ENCODE peak calls at places on chromosome 4, in four cellular contexts. F is PC-3, K is pancreas, Q is iPS DF 6.9. B is an unnamed sample.

GRCh38 chr4:94895081-94895480 is 137.3 kb downstream of the BMPR1B start:
- DNase-seq in F (no peak), Q (no peak), K (no peak), B (no peak)

GRCh38 chr4:69493515-69493914 is 2.2 kb downstream of the UGT2B4 start:
- DNase-seq in F (no peak), Q (no peak), K (no peak), B (no peak)

GRCh38 chr4:30720021-30720655 is at the start of gene PCDH7:
- DNase-seq in K (peak; percentile 41), Q (no peak), F (peak; percentile 36), B (peak; percentile 28)

GRCh38 chr4:144572660-144573059 is 73.3 kb upstream of the HHIP start:
- DNase-seq in K (peak; percentile 35), F (no peak), Q (no peak), B (no peak)

GRCh38 chr4:97952763-97953162 is 190.5 kb downstream of the STPG2 start:
- DNase-seq in F (no peak), Q (no peak), K (no peak), B (no peak)

GRCh38 chr4:185721949-185722316 is 90.1 kb downstream of the SORBS2 start:
- DNase-seq in K (no peak), F (peak; percentile 7), Q (no peak), B (peak; percentile 58)

GRCh38 chr4:111601671-111602070 is 543.6 kb upstream of the FAM241A start:
- DNase-seq in F (peak; percentile 35), K (no peak), Q (no peak), B (no peak)

GRCh38 chr4:815464-816146 is 10.3 kb downstream of the CPLX1 start:
- DNase-seq in Q (no peak), K (no peak), F (no peak), B (no peak)

GRCh38 chr4:56129431-56129861 is 180.7 kb downstream of the CEP135 start:
- DNase-seq in K (no peak), Q (peak; percentile 60), F (peak; percentile 68), B (no peak)

GRCh38 chr4:22093126-22093525 is 144.6 kb upstream of the KCNIP4 start:
- DNase-seq in K (no peak), Q (no peak), F (no peak), B (no peak)

GRCh38 chr4:183253451-183253850 is 66.6 kb downstream of the CLDN22 start:
- DNase-seq in Q (no peak), F (no peak), K (no peak), B (no peak)

GRCh38 chr4:156581693-156582092 is 389.9 kb downstream of the PDGFC start:
- DNase-seq in Q (no peak), F (peak; percentile 25), K (no peak), B (no peak)

GRCh38 chr4:156584100-156584499 is 387.5 kb downstream of the PDGFC start:
- DNase-seq in K (no peak), F (peak; percentile 76), Q (no peak), B (no peak)

GRCh38 chr4:156578713-156579112 is 392.9 kb downstream of the PDGFC start:
- DNase-seq in F (peak; percentile 16), Q (no peak), K (no peak), B (no peak)

GRCh38 chr4:156583265-156583664 is 388.3 kb downstream of the PDGFC start:
- DNase-seq in K (no peak), F (peak; percentile 38), Q (no peak), B (no peak)

GRCh38 chr4:156581282-156581681 is 390.3 kb downstream of the PDGFC start:
- DNase-seq in Q (no peak), F (no peak), K (no peak), B (no peak)
- H3K27ac ChIP-seq in Q (no peak overlapping the region), F (no peak overlapping the region), K (peak overlapping the region; percentile 1), B (no peak overlapping the region)

DNA sequence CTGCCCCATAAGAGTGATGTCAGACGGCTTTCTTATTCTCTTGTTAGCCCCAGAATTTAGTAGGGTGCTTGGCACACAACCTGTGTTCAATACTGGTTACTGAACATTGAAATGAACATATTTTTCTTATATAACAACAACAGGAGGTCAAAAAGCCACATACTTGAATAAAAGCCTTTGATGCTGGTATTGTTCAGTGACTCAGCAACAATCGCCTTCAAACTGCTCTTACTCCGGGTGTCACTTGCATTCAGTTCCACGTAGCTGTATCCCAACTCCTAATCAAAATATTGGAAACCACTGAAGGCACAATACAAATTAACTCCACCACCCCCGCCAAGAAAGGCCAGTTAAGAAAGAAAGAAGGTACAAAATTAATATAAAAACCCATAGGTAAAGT is 61.5 kb downstream of the RFC1 start:
- DNase-seq in Q (no peak), F (no peak), K (no peak), B (peak; percentile 42)
- H3K36me3 ChIP-seq in Q (peaks cover 13% of the 10 kb centered on the region), F (peaks cover 33% of the 10 kb centered on the region), K (peaks cover 3% of the 10 kb centered on the region), B (peaks cover 18% of the 10 kb centered on the region)

DNA sequence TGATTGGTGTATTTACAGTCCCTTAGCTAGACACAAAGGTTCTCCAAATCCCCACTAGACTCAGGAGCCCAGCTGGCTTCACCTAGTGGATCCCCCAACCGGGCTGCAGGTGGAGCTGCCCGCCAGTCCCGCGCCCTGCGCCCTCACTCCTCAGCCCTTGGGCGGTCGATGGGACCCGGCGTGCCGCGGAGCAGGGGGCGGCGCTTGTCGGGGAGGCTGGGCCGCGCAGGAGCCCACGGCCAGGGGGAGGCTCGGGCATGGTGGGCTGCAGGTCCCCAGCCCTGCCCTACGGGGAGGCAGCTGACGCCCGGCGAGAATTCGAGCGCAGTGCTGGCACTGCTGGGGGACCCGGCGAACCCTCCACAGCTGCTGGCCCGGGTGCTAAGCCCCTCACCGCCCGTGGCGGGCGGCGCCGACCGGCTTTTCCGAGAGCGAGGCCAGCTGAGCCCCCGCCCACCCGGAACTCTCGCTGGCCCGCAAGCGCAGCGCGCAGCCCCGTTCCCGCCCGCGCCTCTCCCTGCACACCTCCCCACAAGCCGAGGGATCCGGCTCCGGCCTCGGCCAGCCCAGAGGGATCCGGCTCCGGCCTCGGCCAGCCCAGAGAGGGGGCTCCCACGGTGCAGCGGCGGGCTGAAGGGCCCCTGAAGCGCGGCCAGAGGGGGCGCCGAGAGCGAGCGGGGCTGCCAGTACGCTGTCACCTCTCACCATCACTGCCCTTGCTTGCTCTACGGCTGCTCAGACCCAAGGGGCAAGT is 39.4 kb downstream of the WFS1 start:
- DNase-seq in Q (no peak), K (peak; percentile 66), F (no peak), B (no peak)
- H3K4me3 ChIP-seq in Q (peak overlapping the region; percentile 53), K (peak overlapping the region; percentile 30), F (no peak overlapping the region), B (peak overlapping the region; percentile 33)

DNA sequence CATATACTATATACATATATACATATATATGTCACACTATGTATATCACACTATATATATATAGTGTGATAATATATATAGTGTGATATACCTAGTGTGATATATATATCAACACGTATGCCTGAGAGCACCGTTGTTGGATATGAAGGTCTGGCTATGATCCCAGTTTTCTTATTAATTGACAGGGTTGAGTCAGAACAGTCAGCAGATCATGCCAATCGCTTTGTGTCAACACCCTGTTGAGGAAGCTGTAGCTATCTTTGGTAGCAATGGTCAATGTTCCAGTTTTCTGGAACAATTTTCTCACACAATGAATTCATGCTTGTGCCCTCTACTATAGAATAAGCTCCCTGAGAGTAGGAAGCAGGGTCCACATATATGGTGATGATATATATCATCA is 496.0 kb upstream of the AGA start:
- DNase-seq in K (no peak), F (peak; percentile 16), Q (no peak), B (no peak)
- H3K27ac ChIP-seq in K (no peak overlapping the region), F (no peak overlapping the region), Q (no peak overlapping the region), B (no peak overlapping the region)

DNA sequence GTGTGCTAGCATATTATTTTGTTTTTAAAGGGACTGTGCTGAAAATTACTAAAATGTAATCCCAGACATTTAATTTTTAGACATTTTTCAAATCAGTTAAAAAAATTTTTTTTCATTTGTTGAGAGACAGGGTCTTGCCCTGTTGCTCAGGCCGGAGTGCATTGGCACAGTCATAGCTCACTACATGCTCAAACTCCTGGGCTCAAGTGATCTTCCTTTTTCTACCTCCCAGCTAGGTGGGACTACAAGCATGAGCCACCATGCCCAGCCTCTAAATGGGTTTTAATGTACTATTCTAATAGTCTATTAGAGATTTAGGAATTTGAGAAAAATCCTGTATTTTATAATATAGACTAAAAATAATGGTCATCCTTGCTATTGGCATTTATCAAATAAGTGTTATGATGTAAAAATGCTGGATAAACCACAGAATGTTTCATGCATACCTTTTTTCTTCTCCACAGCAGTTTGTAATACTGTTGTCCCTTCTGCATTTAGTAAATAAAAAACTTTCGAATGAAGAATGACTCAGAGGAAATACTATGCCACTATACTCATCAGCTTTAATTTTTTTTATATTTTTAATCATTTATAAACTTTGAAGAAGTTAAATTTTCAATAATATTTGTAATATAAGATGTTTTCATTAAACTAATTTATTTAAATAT is 29.8 kb downstream of the CPEB2 start:
- DNase-seq in K (no peak), F (peak; percentile 65), Q (no peak), B (no peak)
- H3K36me3 ChIP-seq in K (no peaks in the 10 kb centered on the region), F (peaks cover 9% of the 10 kb centered on the region), Q (no peaks in the 10 kb centered on the region), B (peaks cover 38% of the 10 kb centered on the region)

GRCh38 chr4:112648263-112649054 is 11.5 kb downstream of the LARP7 start:
- DNase-seq in Q (peak; percentile 71), F (no peak), K (no peak), B (no peak)

GRCh38 chr4:112649055-112649408 is 12.1 kb downstream of the LARP7 start:
- DNase-seq in Q (no peak), F (no peak), K (no peak), B (no peak)

GRCh38 chr4:112652216-112652615 is 15.3 kb downstream of the LARP7 start:
- DNase-seq in Q (peak; percentile 87), K (no peak), F (no peak), B (no peak)

GRCh38 chr4:112651641-112652040 is 14.7 kb downstream of the LARP7 start:
- DNase-seq in F (no peak), Q (no peak), K (no peak), B (no peak)

GRCh38 chr4:112650332-112650731 is 13.4 kb downstream of the LARP7 start:
- DNase-seq in Q (no peak), F (no peak), K (no peak), B (no peak)
- H3K4me3 ChIP-seq in Q (peak overlapping the region; percentile 17), F (no peak overlapping the region), K (no peak overlapping the region), B (no peak overlapping the region)

GRCh38 chr4:87390931-87391782 is at the start of gene HSD17B11:
- DNase-seq in K (peak; percentile 89), Q (peak; percentile 63), F (peak; percentile 80), B (peak; percentile 91)
- H3K27ac ChIP-seq in K (peak within 1 kb of the TSS; percentile 89), Q (no peak within 1 kb of the TSS), F (peak within 1 kb of the TSS; percentile 9), B (peak within 1 kb of the TSS; percentile 65)

GRCh38 chr4:39750216-39750615 is 52.3 kb downstream of the UBE2K start:
- DNase-seq in F (no peak), K (no peak), Q (no peak), B (no peak)
- H3K36me3 ChIP-seq in F (peaks cover 7% of the 10 kb centered on the region), K (no peaks in the 10 kb centered on the region), Q (peaks cover 2% of the 10 kb centered on the region), B (peaks cover 2% of the 10 kb centered on the region)

B was measured in brain microvascular endothelial cell.